ENCODE peak calls at places on chromosomes 3 and 15, in nine cellular contexts. Z is stomach, C is A549, X is neural progenitor cell, K is AG10803, Q is HL-60, R is osteocyte, P is cardiac fibroblast, Y is PC-9. F is an unnamed sample.

GRCh38 chr3:179348325-179349013 is 960 bp downstream of the MFN1 start:
- DNase-seq in Z (no peak), C (no peak), X (peak; percentile 3), K (no peak), Q (peak; percentile 43), R (no peak), P (peak; percentile 1), Y (peak; percentile 67), F (no peak)

GRCh38 chr3:132417695-132418520 is 606 bp downstream of the DNAJC13 start:
- DNase-seq in Z (peak; percentile 49), C (peak; percentile 57), X (peak; percentile 68), K (peak; percentile 46), Q (peak; percentile 34), R (no peak), P (peak; percentile 84), Y (peak; percentile 59), F (no peak)

GRCh38 chr15:81195339-81195864 is 1.3 kb upstream of the IL16 start:
- DNase-seq in Z (no peak), C (no peak), X (peak; percentile 52), K (no peak), Q (no peak), R (no peak), P (no peak), Y (no peak), F (peak; percentile 18)

GRCh38 chr3:147735662-147736061 is 326.5 kb downstream of the ZIC1 start:
- DNase-seq in Z (no peak), C (no peak), X (no peak), K (no peak), Q (no peak), R (no peak), P (no peak), Y (no peak), F (no peak)

GRCh38 chr15:99361541-99362185 is 110.4 kb downstream of the LRRC28 start:
- DNase-seq in Z (no peak), C (peak; percentile 47), X (peak; percentile 33), K (peak; percentile 22), Q (no peak), R (no peak), P (peak; percentile 19), Y (no peak), F (no peak)

GRCh38 chr15:69067296-69067695 is 52.8 kb downstream of the NOX5 start:
- DNase-seq in Z (no peak), C (no peak), X (no peak), K (peak; percentile 27), Q (no peak), R (no peak), P (no peak), Y (no peak), F (no peak)

GRCh38 chr15:33031324-33031736 is 163.2 kb downstream of the FMN1 start:
- DNase-seq in Z (no peak), C (no peak), X (no peak), K (peak; percentile 60), Q (no peak), R (no peak), P (no peak), Y (no peak), F (no peak)

GRCh38 chr15:90043611-90044010 is 42.5 kb downstream of the ZNF710 start:
- DNase-seq in Z (no peak), C (no peak), X (peak; percentile 73), K (no peak), Q (no peak), R (no peak), P (no peak), Y (no peak), F (no peak)

GRCh38 chr15:90213818-90214204 is 12.7 kb downstream of the SEMA4B start:
- DNase-seq in Z (no peak), C (no peak), X (no peak), K (no peak), Q (no peak), R (no peak), P (no peak), Y (no peak), F (no peak)

GRCh38 chr3:177816667-177817208 is 619.5 kb upstream of the TBL1XR1 start:
- DNase-seq in Z (no peak), C (peak; percentile 72), X (no peak), K (peak; percentile 89), Q (no peak), R (no peak), P (peak; percentile 90), Y (peak; percentile 97), F (no peak)
- TF ChIP-seq CTCF in Z (no peak), C (peak; percentile 26), X (no peak), K (peak; percentile 33), Q (no peak), R (peak; percentile 25), P (peak; percentile 18), Y (peak; percentile 46), F (no peak)

GRCh38 chr3:57597240-57597972 is at the start of gene ARF4:
- DNase-seq in Z (peak; percentile 99), C (peak; percentile 99), X (peak; percentile 99), K (peak; percentile 99), Q (peak; percentile 98), R (peak; percentile 100), P (peak; percentile 100), Y (peak; percentile 97), F (peak; percentile 99)
- TF ChIP-seq CTCF in Z (no peak), C (no peak), X (peak; percentile 35), K (peak; percentile 29), Q (no peak), R (no peak), P (peak; percentile 10), Y (no peak), F (no peak)

GRCh38 chr3:195248281-195248680 is 22.7 kb downstream of the XXYLT1 start:
- DNase-seq in Z (no peak), C (no peak), X (no peak), K (no peak), Q (no peak), R (peak; percentile 30), P (no peak), Y (no peak), F (no peak)

GRCh38 chr3:195249057-195249770 is 21.7 kb downstream of the XXYLT1 start:
- DNase-seq in Z (no peak), C (no peak), X (no peak), K (no peak), Q (no peak), R (peak; percentile 62), P (no peak), Y (no peak), F (no peak)

GRCh38 chr3:195249858-195250464 is 21.0 kb downstream of the XXYLT1 start:
- DNase-seq in Z (no peak), C (no peak), X (no peak), K (no peak), Q (no peak), R (peak; percentile 80), P (no peak), Y (no peak), F (no peak)

GRCh38 chr3:195251336-195252065 is 19.5 kb downstream of the XXYLT1 start:
- DNase-seq in Z (no peak), C (no peak), X (no peak), K (no peak), Q (no peak), R (peak; percentile 62), P (no peak), Y (no peak), F (no peak)

GRCh38 chr3:195250473-195251251 is 20.3 kb downstream of the XXYLT1 start:
- DNase-seq in Z (no peak), C (no peak), X (no peak), K (peak; percentile 40), Q (no peak), R (peak; percentile 83), P (peak; percentile 46), Y (no peak), F (no peak)
- TF ChIP-seq CTCF in Z (no peak), C (no peak), X (no peak), K (peak; percentile 45), Q (no peak), R (peak; percentile 62), P (peak; percentile 54), Y (no peak), F (no peak)

GRCh38 chr3:23761440-23761896 is 44.3 kb upstream of the UBE2E1 start:
- DNase-seq in Z (no peak), C (peak; percentile 69), X (peak; percentile 56), K (no peak), Q (no peak), R (no peak), P (peak; percentile 65), Y (no peak), F (no peak)
- TF ChIP-seq CTCF in Z (peak; percentile 18), C (peak; percentile 44), X (peak; percentile 46), K (peak; percentile 34), Q (peak; percentile 23), R (peak; percentile 42), P (peak; percentile 40), Y (peak; percentile 50), F (no peak)

F was measured in nephron progenitor cell.